ENCODE peak calls at places on chromosomes 12 and 14, in nine cellular contexts. Z is HCT116, Y is IMR-90, H is H1, T is fibroblast of lung, X is mammary epithelial cell, U is endodermal cell, R is colonic mucosa, M is endothelial cell of umbilical vein. P is an unnamed sample.
A peak's percentile ranks its signal among the peaks of the same experiment; 100 is the strongest.

GRCh38 chr12:53952335-53952694 is 2.4 kb upstream of the HOXC12 start:
- DNase-seq in H (peak; percentile 57), T (no peak), M (no peak), Y (no peak), X (no peak), R (no peak), U (peak; percentile 78), Z (no peak), P (no peak)

GRCh38 chr12:4045433-4045760 is 172.2 kb upstream of the PARP11 start:
- DNase-seq in R (no peak), Y (no peak), T (no peak), Z (no peak), H (peak; percentile 20), X (no peak), M (no peak), U (no peak), P (no peak)

GRCh38 chr14:105536051-105536450 is 9.7 kb downstream of the TMEM121 start:
- DNase-seq in U (no peak), R (no peak), H (no peak), M (no peak), X (no peak), Z (no peak), T (no peak), Y (no peak), P (no peak)

GRCh38 chr14:72532686-72533454 is 361.0 kb downstream of the DPF3 start:
- DNase-seq in Y (no peak), U (no peak), Z (no peak), T (no peak), H (no peak), X (no peak), M (no peak), R (no peak), P (no peak)

GRCh38 chr12:48988030-48988649 is 10.0 kb downstream of the WNT1 start:
- DNase-seq in R (peak; percentile 76), Y (peak; percentile 37), X (no peak), T (peak; percentile 49), H (peak; percentile 98), Z (no peak), U (peak; percentile 99), M (peak; percentile 61), P (no peak)

GRCh38 chr14:78530078-78530477 is 359.9 kb downstream of the NRXN3 start:
- DNase-seq in U (peak; percentile 89), H (peak; percentile 67), T (no peak), Y (no peak), M (no peak), X (peak; percentile 4), Z (no peak), R (no peak), P (no peak)

GRCh38 chr14:93007225-93007997 is 84.5 kb downstream of the CHGA start:
- DNase-seq in R (peak; percentile 56), X (peak; percentile 59), T (peak; percentile 57), H (no peak), Z (no peak), U (no peak), Y (peak; percentile 76), M (no peak), P (peak; percentile 78)

GRCh38 chr12:19428261-19428660 is 11.0 kb upstream of the AEBP2 start:
- DNase-seq in X (no peak), Z (no peak), U (peak; percentile 49), M (no peak), T (no peak), Y (no peak), H (no peak), R (no peak), P (peak; percentile 22)

GRCh38 chr14:105529506-105530445 is 3.4 kb downstream of the TMEM121 start:
- DNase-seq in Y (no peak), H (no peak), U (no peak), M (no peak), Z (no peak), R (no peak), T (no peak), X (no peak), P (no peak)

GRCh38 chr14:89719371-89720075 is 235.0 kb downstream of the EFCAB11 start:
- DNase-seq in X (no peak), H (no peak), M (no peak), Z (no peak), T (no peak), R (no peak), U (no peak), Y (no peak), P (no peak)

GRCh38 chr12:103050273-103050672 is 92.8 kb downstream of the ASCL1 start:
- DNase-seq in X (no peak), Y (no peak), Z (no peak), U (no peak), R (no peak), H (no peak), M (no peak), T (no peak), P (no peak)

GRCh38 chr12:96776908-96777307 is 130.1 kb upstream of the NEDD1 start:
- DNase-seq in Y (no peak), R (no peak), M (no peak), X (no peak), T (no peak), Z (no peak), H (no peak), U (no peak), P (no peak)

GRCh38 chr12:131894981-131895639 is 688 bp downstream of the ULK1 start:
- DNase-seq in R (peak; percentile 44), T (no peak), Y (no peak), X (no peak), U (peak; percentile 79), H (peak; percentile 57), Z (no peak), M (peak; percentile 8), P (no peak)

GRCh38 chr14:104114421-104115130 is 23.8 kb upstream of the KIF26A start:
- DNase-seq in Z (no peak), U (peak; percentile 42), R (peak; percentile 14), X (no peak), Y (no peak), M (no peak), H (no peak), T (no peak), P (no peak)

GRCh38 chr14:22597771-22598098 is 365 bp upstream of the ABHD4 start:
- DNase-seq in M (no peak), T (peak; percentile 16), Z (no peak), R (no peak), H (no peak), U (no peak), Y (no peak), X (no peak), P (no peak)

GRCh38 chr12:6267007-6267721 is 43.3 kb upstream of the PLEKHG6 start:
- DNase-seq in R (no peak), U (no peak), Z (no peak), X (peak; percentile 84), H (no peak), M (no peak), Y (peak; percentile 75), T (peak; percentile 45), P (peak; percentile 71)

GRCh38 chr12:93868771-93869170 is 191.6 kb downstream of the CRADD start:
- DNase-seq in Z (no peak), M (no peak), U (no peak), T (peak; percentile 85), H (no peak), X (no peak), Y (peak; percentile 52), R (no peak), P (peak; percentile 67)

DNA sequence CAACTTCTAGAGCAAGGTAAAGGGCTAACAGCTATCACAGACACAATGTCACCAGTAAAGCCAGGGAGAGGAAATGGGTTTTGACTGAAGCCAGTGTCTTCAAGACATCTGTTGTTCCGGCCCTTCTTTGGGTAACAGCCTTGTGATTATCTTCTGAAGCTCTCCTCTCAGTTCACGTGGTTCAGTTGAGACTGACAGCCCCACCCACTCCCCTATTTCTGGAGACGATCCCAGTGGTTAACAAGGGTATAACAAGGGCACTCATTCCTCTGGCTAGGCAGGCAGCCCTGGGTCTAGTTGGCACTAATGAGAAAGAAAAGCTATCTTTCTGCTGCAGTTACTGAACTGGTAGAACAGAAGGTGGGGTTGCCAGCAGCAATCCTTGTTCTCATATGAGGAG is 6.9 kb downstream of the GNPTAB start:
- DNase-seq in H (peak; percentile 50), R (peak; percentile 49), T (peak; percentile 18), X (no peak), Y (no peak), Z (peak; percentile 33), U (peak; percentile 88), M (peak; percentile 18), P (no peak)
- TF ChIP-seq CTCF in H (peak; percentile 41), R (no peak), T (no peak), X (peak; percentile 31), Y (no peak), Z (no peak), U (peak; percentile 58), M (peak; percentile 13), P (peak; percentile 11)

GRCh38 chr12:124453419-124454351 is 113.7 kb downstream of the NCOR2 start:
- DNase-seq in M (peak; percentile 80), R (peak; percentile 72), Y (peak; percentile 55), U (peak; percentile 71), Z (peak; percentile 85), H (no peak), X (no peak), T (peak; percentile 65), P (peak; percentile 56)
- H3K36me3 ChIP-seq in M (no peaks in the 10 kb centered on the region), R (no peaks in the 10 kb centered on the region), Y (peaks cover 34% of the 10 kb centered on the region), U (peaks cover 13% of the 10 kb centered on the region), Z (no peaks in the 10 kb centered on the region), H (peaks cover 14% of the 10 kb centered on the region), X (peaks cover 8% of the 10 kb centered on the region), T (peaks cover 5% of the 10 kb centered on the region), P (no peaks in the 10 kb centered on the region)

DNA sequence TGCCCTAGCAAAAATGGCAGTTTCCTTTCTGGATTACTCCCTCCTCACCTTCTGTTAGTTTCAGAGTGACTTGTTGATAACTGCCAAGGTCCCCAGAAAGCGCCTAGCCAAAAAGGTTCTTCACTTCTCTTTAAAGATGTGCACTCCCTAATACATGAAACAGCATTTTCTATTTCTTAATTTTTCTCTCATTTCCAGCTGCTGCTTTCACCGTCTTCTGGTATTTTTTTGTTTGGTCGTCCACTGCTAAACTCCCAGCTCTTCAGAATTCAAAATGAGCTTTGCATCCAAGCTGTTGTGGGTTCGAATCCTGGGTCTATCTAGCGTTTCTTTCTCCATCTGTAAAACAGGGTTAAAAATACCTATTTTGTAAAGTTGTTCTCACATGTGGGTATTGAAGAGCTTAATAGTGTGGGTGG is 402 bp upstream of the BORCS5 start:
- DNase-seq in R (no peak), M (no peak), Z (no peak), U (no peak), X (no peak), H (no peak), Y (no peak), T (no peak), P (no peak)
- H3K9ac ChIP-seq in R (peak overlapping the region; percentile 4), M (peak overlapping the region; percentile 95), Z (peak overlapping the region; percentile 87), U (no peak overlapping the region), X (peak overlapping the region; percentile 55), H (no peak overlapping the region), Y (peak overlapping the region; percentile 49), T (no peak overlapping the region), P (peak overlapping the region; percentile 91)

DNA sequence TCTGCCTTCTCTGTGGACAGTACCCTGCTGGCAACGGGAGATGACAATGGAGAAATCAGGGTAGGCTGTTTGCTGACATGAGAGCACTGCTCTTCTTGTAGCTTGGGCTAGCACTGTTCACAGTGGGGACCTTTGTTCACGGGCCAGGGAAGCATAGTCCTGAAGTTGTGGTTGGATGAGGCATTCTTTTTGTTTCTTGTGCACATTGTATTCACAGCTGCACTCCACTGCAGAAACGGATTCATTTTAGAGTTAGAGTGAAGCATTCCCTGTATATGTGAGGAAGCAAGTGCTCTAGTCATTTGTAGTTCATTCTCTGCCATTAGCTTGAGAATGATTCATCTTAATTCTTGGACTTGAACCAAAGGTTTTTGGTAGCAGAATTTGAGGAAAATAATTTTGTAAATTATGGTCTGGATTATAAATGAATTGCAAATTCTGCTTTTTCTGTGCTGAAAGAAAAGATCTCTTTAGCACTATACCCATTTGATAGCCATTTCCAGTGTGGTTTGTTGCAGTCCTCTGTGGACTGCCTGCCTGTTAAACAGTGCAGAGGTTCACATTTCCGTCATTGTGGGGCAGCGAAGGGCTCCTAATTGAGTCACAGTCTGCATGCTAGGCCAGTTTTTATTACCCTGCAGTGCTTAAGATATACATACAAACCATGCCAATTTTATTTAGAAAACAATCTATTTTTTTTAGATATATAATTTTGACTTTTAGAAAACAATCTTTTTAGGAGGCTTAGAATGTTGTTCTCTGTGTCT is 80.6 kb downstream of the APAF1 start:
- DNase-seq in R (no peak), U (peak; percentile 91), Y (peak; percentile 80), H (no peak), M (peak; percentile 51), X (peak; percentile 41), T (peak; percentile 73), Z (peak; percentile 21), P (peak; percentile 75)
- TF ChIP-seq CTCF in R (peak; percentile 29), U (peak; percentile 81), Y (peak; percentile 68), H (peak; percentile 80), M (peak; percentile 53), X (peak; percentile 47), T (peak; percentile 60), Z (peak; percentile 43), P (peak; percentile 76)

P was measured in astrocyte.